ENCODE peak calls at places on chromosomes 13 and 19, in six cellular contexts. V is activated CD8-positive, alpha-beta memory T cell treated with anti-CD3 and anti-CD28 coated beads for 4 hours; L is PC-3; P is effector CD4-positive, alpha-beta T cell; N is endothelial cell; Q is amniotic stem cell. K is an unnamed sample.

GRCh38 chr13:111228262-111229144 is 91.9 kb upstream of the TEX29 start:
- DNase-seq in V (no peak), L (no peak), P (no peak), N (no peak), Q (no peak), K (no peak)

GRCh38 chr13:98285852-98286594 is 109.0 kb upstream of the RNF113B start:
- DNase-seq in V (no peak), L (no peak), P (no peak), N (no peak), Q (no peak), K (no peak)

GRCh38 chr19:51034704-51035103 is at the start of gene KLK12:
- DNase-seq in V (no peak), L (no peak), P (no peak), N (no peak), Q (no peak), K (no peak)

GRCh38 chr19:4609878-4610511 is 29.3 kb upstream of the TNFAIP8L1 start:
- DNase-seq in V (no peak), L (no peak), P (no peak), N (no peak), Q (no peak), K (no peak)

GRCh38 chr13:43894438-43894837 is 14.7 kb downstream of the LACC1 start:
- DNase-seq in V (no peak), L (peak; percentile 12), P (no peak), N (no peak), Q (no peak), K (no peak)

GRCh38 chr19:29098863-29099481 is 114.0 kb downstream of the UQCRFS1 start:
- DNase-seq in V (no peak), L (peak; percentile 63), P (no peak), N (no peak), Q (no peak), K (no peak)

GRCh38 chr13:26688286-26688685 is 72.3 kb downstream of the GPR12 start:
- DNase-seq in V (no peak), L (no peak), P (no peak), N (no peak), Q (no peak), K (no peak)

GRCh38 chr19:30441011-30441410 is 68.8 kb downstream of the ZNF536 start:
- DNase-seq in V (no peak), L (no peak), P (no peak), N (no peak), Q (no peak), K (no peak)

GRCh38 chr19:29858000-29858596 is 46.3 kb downstream of the CCNE1 start:
- DNase-seq in V (no peak), L (peak; percentile 37), P (peak; percentile 15), N (no peak), Q (no peak), K (no peak)

GRCh38 chr19:3184847-3185481 is 766 bp upstream of the NCLN start:
- DNase-seq in V (no peak), L (no peak), P (peak; percentile 69), N (peak; percentile 57), Q (peak; percentile 71), K (peak; percentile 72)

GRCh38 chr19:22601906-22602630 is 32.1 kb upstream of the ZNF492 start:
- DNase-seq in V (no peak), L (no peak), P (no peak), N (no peak), Q (no peak), K (no peak)

GRCh38 chr13:31045621-31046081 is 113.2 kb downstream of the TEX26 start:
- DNase-seq in V (peak; percentile 56), L (peak; percentile 93), P (peak; percentile 46), N (no peak), Q (peak; percentile 87), K (peak; percentile 92)

GRCh38 chr19:46902402-46902766 is 41.6 kb downstream of the ARHGAP35 start:
- DNase-seq in V (no peak), L (peak; percentile 86), P (no peak), N (no peak), Q (no peak), K (no peak)

GRCh38 chr13:50244913-50245574 is 229.8 kb downstream of the KCNRG start:
- DNase-seq in V (no peak), L (peak; percentile 90), P (no peak), N (no peak), Q (peak; percentile 60), K (peak; percentile 74)

GRCh38 chr13:44758595-44759221 is 182.6 kb upstream of the TSC22D1 start:
- DNase-seq in V (no peak), L (peak; percentile 88), P (no peak), N (no peak), Q (peak; percentile 15), K (peak; percentile 78)

GRCh38 chr13:71464673-71465072 is 402.3 kb downstream of the DACH1 start:
- DNase-seq in V (no peak), L (no peak), P (no peak), N (no peak), Q (no peak), K (no peak)

GRCh38 chr19:33208371-33208770 is 14.2 kb downstream of the LRP3 start:
- DNase-seq in V (no peak), L (no peak), P (no peak), N (no peak), Q (no peak), K (no peak)

GRCh38 chr19:35154535-35155406 is at the start of gene FXYD5:
- DNase-seq in V (peak; percentile 67), L (peak; percentile 70), P (peak; percentile 60), N (peak; percentile 53), Q (peak; percentile 72), K (peak; percentile 76)

GRCh38 chr13:110813646-110814624 is 100.4 kb downstream of the ING1 start:
- DNase-seq in V (no peak), L (no peak), P (no peak), N (no peak), Q (no peak), K (no peak)

GRCh38 chr19:3606174-3606689 is 443 bp downstream of the TBXA2R start:
- DNase-seq in V (no peak), L (peak; percentile 35), P (no peak), N (no peak), Q (no peak), K (no peak)